ENCODE peak calls at places on chromosomes 2 and 18, in six cellular contexts. E is GM03348; K is HFFc6; N is activated T-cell treated with anti-CD3 and anti-CD28 coated beads, Interleukin-2, amount 50 U/mL, for 24 hours; B is neural progenitor cell; W is hypothalamus. J is an unnamed sample.

GRCh38 chr2:58664523-58665155 is 423.5 kb upstream of the FANCL start:
- DNase-seq in W (no peak), K (no peak), B (no peak), E (no peak), N (no peak), J (no peak)

GRCh38 chr18:31244737-31245432 is 73.1 kb upstream of the DSG1 start:
- DNase-seq in W (no peak), E (no peak), B (peak; percentile 28), N (no peak), K (no peak), J (no peak)

GRCh38 chr18:23716516-23716915 is 27.3 kb downstream of the LAMA3 start:
- DNase-seq in B (no peak), N (no peak), W (no peak), E (peak; percentile 69), K (peak; percentile 73), J (no peak)

GRCh38 chr2:5693288-5694015 is 1.3 kb downstream of the SOX11 start:
- DNase-seq in W (peak; percentile 23), N (no peak), K (no peak), B (peak; percentile 61), E (peak; percentile 10), J (no peak)

GRCh38 chr18:48743046-48743445 is 204.2 kb downstream of the CTIF start:
- DNase-seq in N (no peak), W (peak; percentile 18), E (peak; percentile 91), K (peak; percentile 69), B (no peak), J (no peak)

GRCh38 chr2:74499269-74499939 is at the start of gene LBX2:
- DNase-seq in W (no peak), N (no peak), E (peak; percentile 31), K (no peak), B (peak; percentile 60), J (no peak)

GRCh38 chr18:13604751-13605150 is 121.6 kb downstream of the FAM210A start:
- DNase-seq in E (no peak), N (no peak), B (no peak), K (no peak), W (no peak), J (no peak)

GRCh38 chr18:13440277-13441248 is 222.0 kb downstream of the LDLRAD4 start:
- DNase-seq in N (peak; percentile 19), B (no peak), K (no peak), E (no peak), W (no peak), J (no peak)

GRCh38 chr2:69271831-69272257 is 115.2 kb downstream of the GFPT1 start:
- DNase-seq in K (no peak), W (no peak), B (no peak), E (peak; percentile 70), N (no peak), J (no peak)

GRCh38 chr2:158828378-158829136 is 33.4 kb downstream of the DAPL1 start:
- DNase-seq in E (peak; percentile 55), N (no peak), B (no peak), K (no peak), W (no peak), J (no peak)

GRCh38 chr2:9162841-9163240 is 43.8 kb upstream of the ASAP2 start:
- DNase-seq in K (no peak), W (no peak), E (no peak), B (no peak), N (no peak), J (no peak)

GRCh38 chr18:8794133-8794986 is 89.0 kb downstream of the MTCL1 start:
- DNase-seq in E (peak; percentile 47), B (no peak), N (no peak), K (peak; percentile 84), W (no peak), J (no peak)

GRCh38 chr2:217713395-217714267 is 289.2 kb downstream of the TNS1 start:
- DNase-seq in W (peak; percentile 83), K (peak; percentile 51), B (peak; percentile 89), E (peak; percentile 82), N (peak; percentile 84), J (peak; percentile 54)

GRCh38 chr2:42864641-42865280 is 72.4 kb upstream of the HAAO start:
- DNase-seq in W (no peak), B (no peak), N (no peak), K (no peak), E (no peak), J (no peak)

GRCh38 chr18:76905821-76906220 is 83.5 kb downstream of the ZNF236 start:
- DNase-seq in E (no peak), W (no peak), K (no peak), B (no peak), N (no peak), J (no peak)

GRCh38 chr2:105764059-105764458 is 19.3 kb downstream of the NCK2 start:
- DNase-seq in E (no peak), W (no peak), B (no peak), K (no peak), N (peak; percentile 33), J (no peak)

GRCh38 chr2:62369549-62370164 is 136.3 kb downstream of the TMEM17 start:
- DNase-seq in N (no peak), W (no peak), B (no peak), E (no peak), K (no peak), J (no peak)

GRCh38 chr2:189393440-189394111 is 47.7 kb upstream of the WDR75 start:
- DNase-seq in E (peak; percentile 72), W (no peak), N (no peak), K (peak; percentile 96), B (no peak), J (no peak)

GRCh38 chr2:108297436-108298141 is 8.9 kb downstream of the SULT1C2 start:
- DNase-seq in W (no peak), B (no peak), E (peak; percentile 82), K (peak; percentile 74), N (no peak), J (no peak)

GRCh38 chr2:145638675-145639074 is 1118.8 kb upstream of the ZEB2 start:
- DNase-seq in B (no peak), W (no peak), K (no peak), N (no peak), E (no peak), J (no peak)

GRCh38 chr2:44975571-44976450 is 33.4 kb downstream of the SIX2 start:
- DNase-seq in K (no peak), N (no peak), B (peak; percentile 46), W (no peak), E (no peak), J (no peak)

GRCh38 chr2:148817210-148817708 is 57.8 kb upstream of the KIF5C start:
- DNase-seq in B (peak; percentile 20), E (no peak), K (peak; percentile 3), N (no peak), W (peak; percentile 74), J (no peak)

GRCh38 chr2:20452551-20452950 is 5.7 kb downstream of the RHOB start:
- DNase-seq in B (peak; percentile 39), W (peak; percentile 36), N (no peak), E (no peak), K (no peak), J (no peak)

GRCh38 chr2:169393068-169393590 is 30.8 kb upstream of the LRP2 start:
- DNase-seq in E (no peak), K (no peak), B (no peak), N (no peak), W (no peak), J (no peak)

GRCh38 chr2:215929602-215930335 is 83.6 kb downstream of the MREG start:
- DNase-seq in K (no peak), E (peak; percentile 27), N (no peak), B (no peak), W (no peak), J (no peak)

GRCh38 chr18:10604178-10604577 is 78.4 kb downstream of the NAPG start:
- DNase-seq in K (no peak), B (no peak), N (no peak), E (no peak), W (no peak), J (no peak)

GRCh38 chr2:235967358-235967757 is 200.8 kb downstream of the GBX2 start:
- DNase-seq in N (no peak), W (no peak), K (no peak), B (no peak), E (no peak), J (no peak)

GRCh38 chr2:36885605-36886004 is 80.7 kb downstream of the STRN start:
- DNase-seq in B (no peak), E (no peak), W (no peak), K (no peak), N (no peak), J (no peak)

GRCh38 chr2:201432551-201433388 is 18.5 kb downstream of the TRAK2 start:
- DNase-seq in E (peak; percentile 49), B (no peak), K (peak; percentile 15), W (peak; percentile 22), N (no peak), J (no peak)

GRCh38 chr18:51430538-51430937 is 233.1 kb upstream of the MEX3C start:
- DNase-seq in W (no peak), E (no peak), N (no peak), B (no peak), K (no peak), J (no peak)

GRCh38 chr2:149331023-149331400 is 625 bp downstream of the LYPD6 start:
- DNase-seq in W (no peak), B (peak; percentile 13), E (no peak), N (no peak), K (no peak), J (no peak)

GRCh38 chr2:9294764-9295163 is 88.2 kb downstream of the ASAP2 start:
- DNase-seq in E (no peak), N (no peak), B (no peak), W (no peak), K (no peak), J (no peak)

GRCh38 chr18:42174909-42175308 is 219.9 kb downstream of the PIK3C3 start:
- DNase-seq in B (peak; percentile 51), E (no peak), N (no peak), K (peak; percentile 8), W (no peak), J (no peak)

GRCh38 chr18:34364699-34365098 is 140.0 kb upstream of the NOL4 start:
- DNase-seq in N (no peak), W (no peak), K (no peak), B (no peak), E (no peak), J (no peak)